ENCODE peak calls at places on chromosomes 11 and 22, in seven cellular contexts. One of them, this sample, is unnamed.

GRCh38 chr11:5690736-5691135 is 1.1 kb downstream of the TRIM22 start:
- DNase-seq in HTR-8/SVneo: no peak
- DNase-seq in hepatic stellate cell: no peak
- DNase-seq in mucosa of descending colon: no peak
- DNase-seq in activated B cell treated with CpG ODN at 0.5 μM for 24 hours: no peak
- DNase-seq in GOT3: no peak
- DNase-seq in esophagus squamous epithelium: no peak
- DNase-seq in this sample: no peak

GRCh38 chr11:57305523-57305922 is 19.2 kb downstream of the TNKS1BP1 start:
- DNase-seq in HTR-8/SVneo: no peak
- DNase-seq in hepatic stellate cell: no peak
- DNase-seq in mucosa of descending colon: no peak
- DNase-seq in activated B cell treated with CpG ODN at 0.5 μM for 24 hours: no peak
- DNase-seq in GOT3: no peak
- DNase-seq in esophagus squamous epithelium: no peak
- DNase-seq in this sample: no peak

GRCh38 chr11:10798330-10798980 is 10.3 kb downstream of the EIF4G2 start:
- DNase-seq in HTR-8/SVneo: no peak
- DNase-seq in hepatic stellate cell: no peak
- DNase-seq in mucosa of descending colon: no peak
- DNase-seq in activated B cell treated with CpG ODN at 0.5 μM for 24 hours: no peak
- DNase-seq in GOT3: no peak
- DNase-seq in esophagus squamous epithelium: no peak
- DNase-seq in this sample: no peak

GRCh38 chr11:10476927-10477689 is 22.0 kb downstream of the AMPD3 start:
- DNase-seq in HTR-8/SVneo: no peak
- DNase-seq in hepatic stellate cell: no peak
- DNase-seq in mucosa of descending colon: no peak
- DNase-seq in activated B cell treated with CpG ODN at 0.5 μM for 24 hours: no peak
- DNase-seq in GOT3: no peak
- DNase-seq in esophagus squamous epithelium: no peak
- DNase-seq in this sample: no peak

GRCh38 chr11:10305964-10306918 is 1.4 kb downstream of the ADM start:
- DNase-seq in HTR-8/SVneo: no peak
- DNase-seq in hepatic stellate cell: peak
- DNase-seq in mucosa of descending colon: peak
- DNase-seq in activated B cell treated with CpG ODN at 0.5 μM for 24 hours: peak
- DNase-seq in GOT3: no peak
- DNase-seq in esophagus squamous epithelium: no peak
- DNase-seq in this sample: peak

GRCh38 chr22:44291265-44292006 is 21.3 kb downstream of the SHISAL1 start:
- DNase-seq in HTR-8/SVneo: no peak
- DNase-seq in hepatic stellate cell: no peak
- DNase-seq in mucosa of descending colon: no peak
- DNase-seq in activated B cell treated with CpG ODN at 0.5 μM for 24 hours: no peak
- DNase-seq in GOT3: no peak
- DNase-seq in esophagus squamous epithelium: no peak
- DNase-seq in this sample: no peak

GRCh38 chr11:114399903-114400221 is 449 bp downstream of the C11orf71 start:
- DNase-seq in HTR-8/SVneo: no peak
- DNase-seq in hepatic stellate cell: no peak
- DNase-seq in mucosa of descending colon: no peak
- DNase-seq in activated B cell treated with CpG ODN at 0.5 μM for 24 hours: no peak
- DNase-seq in GOT3: no peak
- DNase-seq in esophagus squamous epithelium: no peak
- DNase-seq in this sample: peak

GRCh38 chr11:87252869-87253268 is 215.1 kb downstream of the TMEM135 start:
- DNase-seq in HTR-8/SVneo: no peak
- DNase-seq in hepatic stellate cell: no peak
- DNase-seq in mucosa of descending colon: no peak
- DNase-seq in activated B cell treated with CpG ODN at 0.5 μM for 24 hours: no peak
- DNase-seq in GOT3: no peak
- DNase-seq in esophagus squamous epithelium: no peak
- DNase-seq in this sample: no peak

GRCh38 chr11:86218125-86219081 is 26.1 kb upstream of the EED start:
- DNase-seq in HTR-8/SVneo: peak
- DNase-seq in hepatic stellate cell: peak
- DNase-seq in mucosa of descending colon: peak
- DNase-seq in activated B cell treated with CpG ODN at 0.5 μM for 24 hours: no peak
- DNase-seq in GOT3: no peak
- DNase-seq in esophagus squamous epithelium: no peak
- DNase-seq in this sample: peak

GRCh38 chr11:123264431-123264780 is 69.4 kb upstream of the CLMP start:
- DNase-seq in HTR-8/SVneo: no peak
- DNase-seq in hepatic stellate cell: no peak
- DNase-seq in mucosa of descending colon: no peak
- DNase-seq in activated B cell treated with CpG ODN at 0.5 μM for 24 hours: no peak
- DNase-seq in GOT3: no peak
- DNase-seq in esophagus squamous epithelium: no peak
- DNase-seq in this sample: no peak

GRCh38 chr22:47794851-47795250 is 1032.4 kb downstream of the TBC1D22A start:
- DNase-seq in HTR-8/SVneo: no peak
- DNase-seq in hepatic stellate cell: no peak
- DNase-seq in mucosa of descending colon: no peak
- DNase-seq in activated B cell treated with CpG ODN at 0.5 μM for 24 hours: no peak
- DNase-seq in GOT3: no peak
- DNase-seq in esophagus squamous epithelium: no peak
- DNase-seq in this sample: no peak

GRCh38 chr11:73465019-73465675 is 88.9 kb downstream of the RELT start:
- DNase-seq in HTR-8/SVneo: no peak
- DNase-seq in hepatic stellate cell: no peak
- DNase-seq in mucosa of descending colon: no peak
- DNase-seq in activated B cell treated with CpG ODN at 0.5 μM for 24 hours: no peak
- DNase-seq in GOT3: no peak
- DNase-seq in esophagus squamous epithelium: no peak
- DNase-seq in this sample: no peak

GRCh38 chr11:96149743-96150555 is 193.0 kb downstream of the MAML2 start:
- DNase-seq in HTR-8/SVneo: peak
- DNase-seq in hepatic stellate cell: peak
- DNase-seq in mucosa of descending colon: no peak
- DNase-seq in activated B cell treated with CpG ODN at 0.5 μM for 24 hours: no peak
- DNase-seq in GOT3: no peak
- DNase-seq in esophagus squamous epithelium: no peak
- DNase-seq in this sample: no peak

GRCh38 chr22:28915969-28916368 is 32.6 kb downstream of the ZNRF3 start:
- DNase-seq in HTR-8/SVneo: no peak
- DNase-seq in hepatic stellate cell: no peak
- DNase-seq in mucosa of descending colon: no peak
- DNase-seq in activated B cell treated with CpG ODN at 0.5 μM for 24 hours: no peak
- DNase-seq in GOT3: no peak
- DNase-seq in esophagus squamous epithelium: no peak
- DNase-seq in this sample: no peak

GRCh38 chr22:31852691-31853370 is 91.5 kb upstream of the YWHAH start:
- DNase-seq in HTR-8/SVneo: no peak
- DNase-seq in hepatic stellate cell: no peak
- DNase-seq in mucosa of descending colon: no peak
- DNase-seq in activated B cell treated with CpG ODN at 0.5 μM for 24 hours: no peak
- DNase-seq in GOT3: no peak
- DNase-seq in esophagus squamous epithelium: no peak
- DNase-seq in this sample: no peak

GRCh38 chr11:129458756-129459535 is 83.3 kb downstream of the BARX2 start:
- DNase-seq in HTR-8/SVneo: no peak
- DNase-seq in hepatic stellate cell: no peak
- DNase-seq in mucosa of descending colon: peak
- DNase-seq in activated B cell treated with CpG ODN at 0.5 μM for 24 hours: no peak
- DNase-seq in GOT3: no peak
- DNase-seq in esophagus squamous epithelium: no peak
- DNase-seq in this sample: no peak